ENCODE peak calls at places on chromosomes 1 and 21, in six cellular contexts. One of them, this sample, is unnamed. For H3K36me3, the result is how much of the 10 kb centered on the place peaks cover.

GRCh38 chr1:234921266-234922062 is 207.2 kb downstream of the TOMM20 start:
- DNase-seq in small intestine: no peak
- DNase-seq in HCT116: no peak
- DNase-seq in upper lobe of right lung: no peak
- DNase-seq in mucosa of descending colon: no peak
- DNase-seq in Peyer's patch: peak
- DNase-seq in this sample: no peak

GRCh38 chr1:204685236-204686006 is at the start of gene LRRN2:
- DNase-seq in Peyer's patch: peak
- DNase-seq in upper lobe of right lung: no peak
- DNase-seq in mucosa of descending colon: peak
- DNase-seq in HCT116: no peak
- DNase-seq in small intestine: peak
- DNase-seq in this sample: no peak

GRCh38 chr1:93844262-93845045 is 34.6 kb downstream of the DNTTIP2 start:
- DNase-seq in upper lobe of right lung: no peak
- DNase-seq in HCT116: peak
- DNase-seq in small intestine: peak
- DNase-seq in mucosa of descending colon: peak
- DNase-seq in Peyer's patch: no peak
- DNase-seq in this sample: no peak

GRCh38 chr1:38121231-38121680 is 74.7 kb upstream of the POU3F1 start:
- DNase-seq in upper lobe of right lung: peak
- DNase-seq in HCT116: no peak
- DNase-seq in Peyer's patch: peak
- DNase-seq in mucosa of descending colon: no peak
- DNase-seq in small intestine: no peak
- DNase-seq in this sample: no peak

GRCh38 chr21:17708541-17709265 is 96.0 kb upstream of the BTG3 start:
- DNase-seq in small intestine: no peak
- DNase-seq in Peyer's patch: no peak
- DNase-seq in mucosa of descending colon: no peak
- DNase-seq in upper lobe of right lung: no peak
- DNase-seq in HCT116: no peak
- DNase-seq in this sample: no peak

GRCh38 chr1:222240536-222241181 is 307.2 kb downstream of the HHIPL2 start:
- DNase-seq in mucosa of descending colon: no peak
- DNase-seq in upper lobe of right lung: no peak
- DNase-seq in HCT116: no peak
- DNase-seq in small intestine: no peak
- DNase-seq in Peyer's patch: no peak
- DNase-seq in this sample: no peak

GRCh38 chr21:17780539-17780938 is 38.6 kb downstream of the C21orf91 start:
- DNase-seq in small intestine: peak
- DNase-seq in mucosa of descending colon: no peak
- DNase-seq in upper lobe of right lung: no peak
- DNase-seq in HCT116: no peak
- DNase-seq in Peyer's patch: no peak
- DNase-seq in this sample: no peak

GRCh38 chr1:86155061-86155806 is 1.3 kb downstream of the COL24A1 start:
- DNase-seq in Peyer's patch: peak
- DNase-seq in upper lobe of right lung: peak
- DNase-seq in small intestine: no peak
- DNase-seq in mucosa of descending colon: peak
- DNase-seq in HCT116: no peak
- DNase-seq in this sample: no peak

GRCh38 chr1:32759997-32760623 is 57.0 kb downstream of the YARS1 start:
- DNase-seq in small intestine: peak
- DNase-seq in Peyer's patch: peak
- DNase-seq in upper lobe of right lung: peak
- DNase-seq in mucosa of descending colon: peak
- DNase-seq in HCT116: peak
- DNase-seq in this sample: no peak

GRCh38 chr1:2427051-2427450 is 14.7 kb upstream of the PEX10 start:
- DNase-seq in Peyer's patch: no peak
- DNase-seq in HCT116: no peak
- DNase-seq in mucosa of descending colon: no peak
- DNase-seq in upper lobe of right lung: no peak
- DNase-seq in small intestine: no peak
- DNase-seq in this sample: no peak

GRCh38 chr21:34996304-34997081 is 52.6 kb downstream of the RUNX1 start:
- DNase-seq in small intestine: no peak
- DNase-seq in mucosa of descending colon: no peak
- DNase-seq in Peyer's patch: no peak
- DNase-seq in HCT116: no peak
- DNase-seq in upper lobe of right lung: peak
- DNase-seq in this sample: no peak

GRCh38 chr1:213123532-213123931 is 72.5 kb downstream of the RPS6KC1 start:
- DNase-seq in upper lobe of right lung: no peak
- DNase-seq in mucosa of descending colon: no peak
- DNase-seq in Peyer's patch: no peak
- DNase-seq in small intestine: peak
- DNase-seq in HCT116: peak
- DNase-seq in this sample: no peak

GRCh38 chr21:28521932-28522826 is 470.5 kb downstream of the LTN1 start:
- DNase-seq in Peyer's patch: no peak
- DNase-seq in HCT116: no peak
- DNase-seq in small intestine: peak
- DNase-seq in mucosa of descending colon: no peak
- DNase-seq in upper lobe of right lung: no peak
- DNase-seq in this sample: no peak

GRCh38 chr1:106502659-106503058 is 553.8 kb upstream of the PRMT6 start:
- DNase-seq in HCT116: no peak
- DNase-seq in Peyer's patch: no peak
- DNase-seq in upper lobe of right lung: no peak
- DNase-seq in small intestine: no peak
- DNase-seq in mucosa of descending colon: no peak
- DNase-seq in this sample: no peak

GRCh38 chr1:242187171-242187570 is 188.3 kb upstream of the MAP1LC3C start:
- DNase-seq in mucosa of descending colon: no peak
- DNase-seq in Peyer's patch: no peak
- DNase-seq in small intestine: no peak
- DNase-seq in upper lobe of right lung: no peak
- DNase-seq in HCT116: no peak
- DNase-seq in this sample: no peak

GRCh38 chr1:53295295-53295694 is 32.6 kb downstream of the LRP8 start:
- DNase-seq in HCT116: no peak
- DNase-seq in mucosa of descending colon: no peak
- DNase-seq in small intestine: no peak
- DNase-seq in Peyer's patch: no peak
- DNase-seq in upper lobe of right lung: no peak
- DNase-seq in this sample: no peak

GRCh38 chr21:44901391-44902074 is 19.2 kb downstream of the ITGB2 start:
- DNase-seq in HCT116: no peak
- DNase-seq in mucosa of descending colon: peak
- DNase-seq in Peyer's patch: no peak
- DNase-seq in upper lobe of right lung: peak
- DNase-seq in small intestine: no peak
- DNase-seq in this sample: no peak

GRCh38 chr1:226937940-226938725 is 2.0 kb upstream of the COQ8A start:
- DNase-seq in Peyer's patch: no peak
- DNase-seq in mucosa of descending colon: no peak
- DNase-seq in small intestine: peak
- DNase-seq in HCT116: no peak
- DNase-seq in upper lobe of right lung: no peak
- DNase-seq in this sample: no peak

GRCh38 chr1:173733912-173734311 is 19.1 kb downstream of the KLHL20 start:
- DNase-seq in Peyer's patch: no peak
- DNase-seq in HCT116: no peak
- DNase-seq in small intestine: peak
- DNase-seq in mucosa of descending colon: no peak
- DNase-seq in upper lobe of right lung: no peak
- DNase-seq in this sample: no peak

GRCh38 chr1:155472491-155472890 is 90.1 kb downstream of the ASH1L start:
- DNase-seq in HCT116: no peak
- DNase-seq in mucosa of descending colon: no peak
- DNase-seq in small intestine: no peak
- DNase-seq in Peyer's patch: no peak
- DNase-seq in upper lobe of right lung: no peak
- DNase-seq in this sample: no peak

GRCh38 chr1:47317841-47318240 is 3.9 kb upstream of the STIL start:
- DNase-seq in mucosa of descending colon: no peak
- DNase-seq in Peyer's patch: no peak
- DNase-seq in HCT116: no peak
- DNase-seq in upper lobe of right lung: no peak
- DNase-seq in small intestine: no peak
- DNase-seq in this sample: peak

GRCh38 chr1:961132-961652 is 808 bp downstream of the KLHL17 start:
- DNase-seq in mucosa of descending colon: no peak
- DNase-seq in Peyer's patch: no peak
- DNase-seq in small intestine: no peak
- DNase-seq in upper lobe of right lung: no peak
- DNase-seq in HCT116: no peak
- DNase-seq in this sample: no peak

GRCh38 chr1:202291961-202292712 is 49.6 kb downstream of the UBE2T start:
- DNase-seq in upper lobe of right lung: no peak
- DNase-seq in HCT116: no peak
- DNase-seq in mucosa of descending colon: no peak
- DNase-seq in Peyer's patch: no peak
- DNase-seq in small intestine: no peak
- DNase-seq in this sample: no peak

GRCh38 chr1:231045318-231045717 is 5.3 kb upstream of the FAM89A start:
- DNase-seq in mucosa of descending colon: no peak
- DNase-seq in Peyer's patch: no peak
- DNase-seq in small intestine: no peak
- DNase-seq in HCT116: no peak
- DNase-seq in upper lobe of right lung: no peak
- DNase-seq in this sample: no peak

GRCh38 chr21:37912616-37913015 is 3.6 kb downstream of the KCNJ6 start:
- DNase-seq in small intestine: no peak
- DNase-seq in upper lobe of right lung: no peak
- DNase-seq in HCT116: no peak
- DNase-seq in mucosa of descending colon: no peak
- DNase-seq in Peyer's patch: no peak
- DNase-seq in this sample: no peak

GRCh38 chr1:87179851-87180519 is 148.7 kb upstream of the LMO4 start:
- DNase-seq in HCT116: no peak
- DNase-seq in upper lobe of right lung: no peak
- DNase-seq in small intestine: no peak
- DNase-seq in mucosa of descending colon: no peak
- DNase-seq in Peyer's patch: no peak
- DNase-seq in this sample: no peak

GRCh38 chr1:63621698-63622097 is 28.5 kb downstream of the PGM1 start:
- DNase-seq in upper lobe of right lung: no peak
- DNase-seq in mucosa of descending colon: no peak
- DNase-seq in HCT116: no peak
- DNase-seq in small intestine: no peak
- DNase-seq in Peyer's patch: no peak
- DNase-seq in this sample: no peak

GRCh38 chr1:214657299-214657698 is 54.3 kb downstream of the CENPF start:
- DNase-seq in HCT116: no peak
- DNase-seq in Peyer's patch: no peak
- DNase-seq in upper lobe of right lung: no peak
- DNase-seq in small intestine: no peak
- DNase-seq in mucosa of descending colon: no peak
- DNase-seq in this sample: no peak
- H3K36me3 ChIP-seq in HCT116: half or more
- H3K36me3 ChIP-seq in Peyer's patch: under half
- H3K36me3 ChIP-seq in upper lobe of right lung: under half
- H3K36me3 ChIP-seq in small intestine: under half
- H3K36me3 ChIP-seq in mucosa of descending colon: under half
- H3K36me3 ChIP-seq in this sample: under half

DNA sequence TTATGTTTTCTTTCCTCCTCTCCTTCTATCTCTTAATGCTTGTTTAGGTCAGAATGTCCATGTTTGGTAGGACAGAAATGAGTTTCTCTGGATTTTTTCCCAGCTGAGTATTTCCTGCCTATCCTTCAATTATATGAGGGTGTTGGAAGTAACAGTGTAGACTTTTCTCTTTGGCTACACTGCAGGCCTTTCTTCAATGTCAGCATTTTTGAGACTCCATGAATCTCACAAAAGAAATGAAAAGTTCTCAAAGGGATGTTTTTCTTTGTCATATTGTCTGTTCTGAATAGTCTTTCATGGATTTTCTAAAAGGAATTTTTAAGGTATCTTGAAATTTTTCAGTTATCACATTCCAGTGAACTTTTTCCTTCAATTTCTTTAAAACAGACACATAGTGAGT is 124.2 kb downstream of the MACF1 start:
- DNase-seq in upper lobe of right lung: no peak
- DNase-seq in Peyer's patch: no peak
- DNase-seq in small intestine: no peak
- DNase-seq in HCT116: no peak
- DNase-seq in mucosa of descending colon: no peak
- DNase-seq in this sample: no peak
- H3K36me3 ChIP-seq in upper lobe of right lung: half or more
- H3K36me3 ChIP-seq in Peyer's patch: half or more
- H3K36me3 ChIP-seq in small intestine: under half
- H3K36me3 ChIP-seq in HCT116: under half
- H3K36me3 ChIP-seq in mucosa of descending colon: under half
- H3K36me3 ChIP-seq in this sample: under half

GRCh38 chr1:153764315-153764714 is 10.9 kb upstream of the SLC27A3 start:
- DNase-seq in HCT116: no peak
- DNase-seq in small intestine: peak
- DNase-seq in upper lobe of right lung: no peak
- DNase-seq in mucosa of descending colon: no peak
- DNase-seq in Peyer's patch: no peak
- DNase-seq in this sample: no peak

GRCh38 chr1:153768316-153769126 is 6.7 kb upstream of the SLC27A3 start:
- DNase-seq in Peyer's patch: no peak
- DNase-seq in small intestine: peak
- DNase-seq in upper lobe of right lung: no peak
- DNase-seq in HCT116: no peak
- DNase-seq in mucosa of descending colon: no peak
- DNase-seq in this sample: no peak

GRCh38 chr1:153767519-153767918 is 7.7 kb upstream of the SLC27A3 start:
- DNase-seq in upper lobe of right lung: no peak
- DNase-seq in Peyer's patch: no peak
- DNase-seq in small intestine: no peak
- DNase-seq in HCT116: no peak
- DNase-seq in mucosa of descending colon: no peak
- DNase-seq in this sample: no peak

GRCh38 chr1:153760440-153760839 is 14.8 kb upstream of the SLC27A3 start:
- DNase-seq in small intestine: no peak
- DNase-seq in mucosa of descending colon: no peak
- DNase-seq in Peyer's patch: no peak
- DNase-seq in HCT116: no peak
- DNase-seq in upper lobe of right lung: no peak
- DNase-seq in this sample: no peak

GRCh38 chr1:153763365-153764225 is 11.6 kb upstream of the SLC27A3 start:
- DNase-seq in mucosa of descending colon: no peak
- DNase-seq in HCT116: no peak
- DNase-seq in upper lobe of right lung: no peak
- DNase-seq in Peyer's patch: no peak
- DNase-seq in small intestine: no peak
- DNase-seq in this sample: no peak
- H3K36me3 ChIP-seq in mucosa of descending colon: under half
- H3K36me3 ChIP-seq in HCT116: under half
- H3K36me3 ChIP-seq in upper lobe of right lung: half or more
- H3K36me3 ChIP-seq in Peyer's patch: half or more
- H3K36me3 ChIP-seq in small intestine: under half
- H3K36me3 ChIP-seq in this sample: under half

DNA sequence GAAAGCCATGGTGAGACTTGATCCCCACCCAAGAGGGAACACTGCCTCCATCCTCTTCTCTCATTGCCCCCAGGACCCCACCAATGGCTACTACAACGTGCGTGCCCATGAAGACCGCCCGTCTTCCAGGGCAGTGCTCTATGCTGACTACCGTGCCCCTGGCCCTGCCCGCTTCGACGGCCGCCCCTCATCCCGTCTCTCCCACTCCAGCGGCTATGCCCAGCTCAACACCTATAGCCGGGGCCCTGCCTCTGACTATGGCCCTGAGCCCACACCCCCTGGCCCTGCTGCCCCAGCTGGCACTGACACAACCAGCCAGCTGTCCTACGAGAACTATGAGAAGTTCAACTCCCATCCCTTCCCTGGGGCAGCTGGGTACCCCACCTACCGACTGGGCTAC is 86.1 kb upstream of the CD1D start:
- DNase-seq in HCT116: no peak
- DNase-seq in upper lobe of right lung: peak
- DNase-seq in small intestine: no peak
- DNase-seq in mucosa of descending colon: no peak
- DNase-seq in Peyer's patch: no peak
- DNase-seq in this sample: no peak
- H3K36me3 ChIP-seq in HCT116: under half
- H3K36me3 ChIP-seq in upper lobe of right lung: under half
- H3K36me3 ChIP-seq in small intestine: under half
- H3K36me3 ChIP-seq in mucosa of descending colon: under half
- H3K36me3 ChIP-seq in Peyer's patch: under half
- H3K36me3 ChIP-seq in this sample: half or more